ENCODE peak calls at places on chromosome 16, in four cellular contexts. One of them, this sample, is unnamed.

GRCh38 chr16:10788665-10789064 is 29.9 kb downstream of the TVP23A start:
- DNase-seq in lung: no peak
- DNase-seq in GM03348: no peak
- DNase-seq in HAP-1: no peak
- DNase-seq in this sample: no peak

GRCh38 chr16:56611281-56611833 is 3.0 kb downstream of the MT2A start:
- DNase-seq in GM03348: peak
- DNase-seq in HAP-1: no peak
- DNase-seq in lung: peak
- DNase-seq in this sample: no peak

GRCh38 chr16:64823676-64824075 is 298.2 kb downstream of the CDH11 start:
- DNase-seq in lung: no peak
- DNase-seq in HAP-1: no peak
- DNase-seq in GM03348: no peak
- DNase-seq in this sample: no peak

GRCh38 chr16:50741225-50741807 is 570 bp upstream of the CYLD start:
- DNase-seq in GM03348: peak
- DNase-seq in lung: no peak
- DNase-seq in HAP-1: no peak
- DNase-seq in this sample: no peak

GRCh38 chr16:50588276-50588675 is 40.1 kb downstream of the NKD1 start:
- DNase-seq in lung: no peak
- DNase-seq in HAP-1: no peak
- DNase-seq in GM03348: no peak
- DNase-seq in this sample: no peak

GRCh38 chr16:61228371-61228770 is 807.9 kb downstream of the CDH8 start:
- DNase-seq in GM03348: no peak
- DNase-seq in lung: no peak
- DNase-seq in HAP-1: no peak
- DNase-seq in this sample: no peak

GRCh38 chr16:20612551-20613470 is 36.6 kb upstream of the ACSM2B start:
- DNase-seq in HAP-1: no peak
- DNase-seq in GM03348: no peak
- DNase-seq in lung: peak
- DNase-seq in this sample: no peak

GRCh38 chr16:77596243-77596642 is 126.1 kb upstream of the NUDT7 start:
- DNase-seq in lung: no peak
- DNase-seq in GM03348: no peak
- DNase-seq in HAP-1: no peak
- DNase-seq in this sample: no peak